ENCODE peak calls at places on chromosomes 7 and 10, in ten cellular contexts. D, Q, L, S, K, Y, I, P, W and A are unnamed samples. For H3K4me1 and H3K36me3, the result is how much of the 10 kb centered on the place peaks cover.

GRCh38 chr7:117673839-117674238 is 194.0 kb downstream of the CFTR start:
- DNase-seq in W (no peak), I (no peak), D (peak), K (peak), L (no peak), Q (no peak), S (no peak), P (no peak), Y (no peak), A (no peak)

GRCh38 chr10:12419279-12419847 is 70.0 kb downstream of the CAMK1D start:
- DNase-seq in Q (no peak), W (no peak), S (no peak), D (peak), L (peak), K (no peak), P (peak), I (no peak), Y (no peak), A (no peak)

GRCh38 chr7:17095001-17095574 is 203.4 kb upstream of the AHR start:
- DNase-seq in Y (no peak), I (no peak), K (no peak), L (no peak), S (no peak), W (no peak), D (no peak), Q (no peak), P (no peak), A (no peak)

GRCh38 chr7:157962458-157963306 is 624.9 kb downstream of the PTPRN2 start:
- DNase-seq in I (no peak), Q (no peak), Y (no peak), D (no peak), W (no peak), S (no peak), L (no peak), K (no peak), P (no peak), A (no peak)

GRCh38 chr7:113331155-113331898 is 213.0 kb upstream of the SMIM30 start:
- DNase-seq in W (no peak), Q (peak), S (peak), D (peak), L (no peak), P (peak), K (no peak), Y (peak), I (peak), A (no peak)

GRCh38 chr10:86376852-86377796 is 10.5 kb upstream of the GRID1 start:
- DNase-seq in Q (peak), P (peak), D (peak), L (peak), Y (peak), W (peak), S (peak), I (peak), K (peak), A (peak)

GRCh38 chr10:52566471-52567246 is 205.9 kb downstream of the MBL2 start:
- DNase-seq in Q (peak), I (peak), P (no peak), Y (no peak), S (no peak), L (no peak), W (no peak), K (peak), D (peak), A (no peak)

GRCh38 chr7:30612658-30613265 is 18.1 kb downstream of the GARS1 start:
- DNase-seq in Y (no peak), P (no peak), W (no peak), L (no peak), S (no peak), Q (no peak), I (no peak), D (no peak), K (no peak), A (no peak)

GRCh38 chr7:154914580-154915380 is 88.1 kb downstream of the PAXIP1 start:
- DNase-seq in Y (no peak), P (no peak), W (no peak), K (no peak), I (peak), Q (peak), S (no peak), L (no peak), D (no peak), A (no peak)

GRCh38 chr7:37212051-37212450 is 236.6 kb downstream of the ELMO1 start:
- DNase-seq in Y (no peak), K (no peak), S (no peak), D (no peak), W (no peak), I (no peak), Q (no peak), P (no peak), L (no peak), A (no peak)

GRCh38 chr10:24617771-24618396 is 105.8 kb downstream of the ARHGAP21 start:
- DNase-seq in D (peak), W (no peak), K (peak), P (peak), Y (peak), Q (peak), I (peak), L (peak), S (peak), A (peak)

GRCh38 chr10:124693801-124694416 is 50.3 kb downstream of the FAM53B start:
- DNase-seq in Q (no peak), P (peak), D (no peak), S (no peak), K (no peak), L (no peak), Y (peak), I (no peak), W (no peak), A (no peak)

GRCh38 chr10:43957267-43958070 is 308.8 kb upstream of the ZNF32 start:
- DNase-seq in Q (no peak), Y (no peak), S (no peak), P (no peak), I (no peak), L (no peak), K (no peak), W (no peak), D (no peak), A (no peak)

GRCh38 chr10:17428616-17429097 is 25.7 kb downstream of the ST8SIA6 start:
- DNase-seq in S (no peak), L (peak), D (no peak), Y (no peak), Q (peak), W (no peak), I (no peak), K (no peak), P (peak), A (no peak)

GRCh38 chr7:77482015-77482414 is 55.1 kb upstream of the PTPN12 start:
- DNase-seq in W (no peak), Y (peak), S (no peak), K (no peak), P (no peak), L (no peak), I (no peak), D (peak), Q (no peak), A (no peak)

GRCh38 chr10:99880071-99880835 is 97.8 kb downstream of the ABCC2 start:
- DNase-seq in W (no peak), Y (no peak), D (no peak), S (peak), Q (no peak), I (no peak), P (peak), K (no peak), L (no peak), A (peak)

GRCh38 chr10:69361303-69361614 is 55.5 kb downstream of the TACR2 start:
- DNase-seq in L (no peak), Q (no peak), Y (peak), I (no peak), D (no peak), S (no peak), P (no peak), W (no peak), K (no peak), A (no peak)

GRCh38 chr10:89645742-89646172 is 715 bp upstream of the PANK1 start:
- DNase-seq in Q (peak), D (peak), P (peak), I (no peak), W (no peak), Y (no peak), K (no peak), S (no peak), L (no peak), A (peak)

GRCh38 chr10:99395750-99396445 is 34.5 kb downstream of the GOT1 start:
- DNase-seq in Q (no peak), D (peak), Y (no peak), W (no peak), I (peak), S (no peak), L (no peak), P (no peak), K (no peak), A (peak)

GRCh38 chr7:122006687-122007086 is 133.7 kb downstream of the PTPRZ1 start:
- DNase-seq in I (peak), D (no peak), W (no peak), L (no peak), S (no peak), K (no peak), Y (no peak), P (no peak), Q (peak), A (no peak)

GRCh38 chr7:92691578-92691977 is 101.4 kb upstream of the FAM133B start:
- DNase-seq in W (no peak), D (peak), L (no peak), K (peak), S (no peak), P (no peak), Q (peak), Y (no peak), I (peak), A (no peak)

GRCh38 chr10:7659560-7659959 is 7.2 kb downstream of the ITIH5 start:
- DNase-seq in P (no peak), L (no peak), K (no peak), Y (no peak), W (no peak), I (no peak), Q (no peak), S (no peak), D (peak), A (no peak)

GRCh38 chr10:59757966-59758365 is 4.7 kb upstream of the MRLN start:
- DNase-seq in W (no peak), L (no peak), Q (no peak), D (no peak), P (no peak), Y (no peak), S (no peak), K (no peak), I (no peak), A (no peak)

GRCh38 chr7:112161253-112162160 is 44.7 kb downstream of the DOCK4 start:
- DNase-seq in D (no peak), K (no peak), P (no peak), S (no peak), Y (no peak), Q (peak), W (no peak), L (no peak), I (no peak), A (no peak)

GRCh38 chr10:110225441-110225755 is 18.0 kb downstream of the MXI1 start:
- DNase-seq in K (no peak), D (no peak), Y (no peak), L (no peak), W (no peak), Q (no peak), S (no peak), P (no peak), I (no peak), A (no peak)

GRCh38 chr7:23469150-23469960 is 936 bp downstream of the IGF2BP3 start:
- DNase-seq in Y (no peak), K (peak), I (peak), L (no peak), Q (no peak), P (no peak), S (no peak), D (peak), W (no peak), A (no peak)

GRCh38 chr10:88715517-88715916 is 9.5 kb downstream of the LIPK start:
- DNase-seq in D (no peak), W (no peak), Y (no peak), K (no peak), S (no peak), L (no peak), I (no peak), P (no peak), Q (no peak), A (no peak)

GRCh38 chr10:49512121-49512809 is 26.7 kb downstream of the ERCC6 start:
- DNase-seq in S (no peak), P (no peak), Q (peak), W (no peak), I (peak), D (peak), K (peak), L (no peak), Y (no peak), A (peak)

GRCh38 chr7:129773328-129773731 is 161.8 kb downstream of the NRF1 start:
- DNase-seq in K (no peak), Y (no peak), D (no peak), P (no peak), Q (no peak), L (no peak), S (no peak), W (no peak), I (no peak), A (no peak)

GRCh38 chr7:82528577-82529305 is 85.2 kb upstream of the CACNA2D1 start:
- DNase-seq in Y (no peak), I (no peak), S (no peak), Q (no peak), L (no peak), W (no peak), P (no peak), D (no peak), K (no peak), A (no peak)

GRCh38 chr10:92800122-92800521 is 48.2 kb upstream of the EXOC6 start:
- DNase-seq in Y (no peak), Q (no peak), K (no peak), S (no peak), P (no peak), I (no peak), L (no peak), D (no peak), W (no peak), A (no peak)

GRCh38 chr7:96612034-96612433 is 97.6 kb downstream of the SEM1 start:
- DNase-seq in Q (no peak), Y (no peak), I (no peak), D (no peak), K (no peak), P (no peak), L (no peak), S (no peak), W (no peak), A (no peak)

GRCh38 chr7:44882899-44883298 is 2.4 kb downstream of the PURB start:
- DNase-seq in Y (no peak), S (no peak), D (no peak), I (no peak), W (no peak), Q (no peak), P (no peak), L (no peak), K (no peak), A (no peak)

GRCh38 chr7:127587663-127588018 is 570 bp upstream of the ARF5 start:
- DNase-seq in L (no peak), D (no peak), S (peak), Q (peak), K (no peak), Y (peak), W (no peak), P (no peak), I (no peak), A (peak)

GRCh38 chr7:96636979-96637378 is 72.7 kb downstream of the SEM1 start:
- DNase-seq in S (no peak), W (no peak), P (no peak), L (no peak), Q (no peak), I (no peak), Y (no peak), K (no peak), D (no peak), A (no peak)

GRCh38 chr10:126963354-126963753 is 58.1 kb downstream of the DOCK1 start:
- DNase-seq in K (no peak), I (no peak), L (no peak), P (no peak), D (no peak), W (no peak), Y (no peak), Q (no peak), S (no peak), A (no peak)

GRCh38 chr7:101829856-101830255 is 12.4 kb downstream of the CUX1 start:
- DNase-seq in S (no peak), L (no peak), I (no peak), Y (no peak), P (no peak), D (no peak), Q (no peak), K (no peak), W (no peak), A (no peak)

GRCh38 chr10:58785354-58785753 is 272.7 kb downstream of the BICC1 start:
- DNase-seq in K (no peak), I (no peak), D (no peak), S (no peak), P (no peak), L (no peak), Q (no peak), Y (no peak), W (no peak), A (no peak)

GRCh38 chr10:4770766-4771553 is 55.0 kb upstream of the AKR1E2 start:
- DNase-seq in L (no peak), D (peak), S (no peak), K (no peak), I (peak), Y (no peak), Q (peak), W (no peak), P (no peak), A (no peak)

GRCh38 chr10:77236700-77237099 is 400.9 kb downstream of the KCNMA1 start:
- DNase-seq in K (no peak), I (no peak), Q (no peak), S (no peak), L (no peak), D (no peak), Y (no peak), P (no peak), W (no peak), A (no peak)

GRCh38 chr10:77233466-77233865 is 404.1 kb downstream of the KCNMA1 start:
- DNase-seq in Q (no peak), S (no peak), Y (no peak), P (no peak), L (no peak), D (no peak), I (peak), W (no peak), K (no peak), A (no peak)

GRCh38 chr10:77236029-77236428 is 401.6 kb downstream of the KCNMA1 start:
- DNase-seq in I (no peak), K (no peak), Y (no peak), L (no peak), W (no peak), D (no peak), Q (no peak), P (no peak), S (no peak), A (no peak)

GRCh38 chr10:77237120-77237519 is 400.5 kb downstream of the KCNMA1 start:
- DNase-seq in K (no peak), S (no peak), D (no peak), L (no peak), Y (no peak), P (no peak), I (no peak), W (no peak), Q (no peak), A (no peak)

GRCh38 chr10:77234599-77234998 is 403.0 kb downstream of the KCNMA1 start:
- DNase-seq in S (no peak), Y (no peak), Q (no peak), I (no peak), P (no peak), L (no peak), K (no peak), W (no peak), D (no peak), A (no peak)
- H3K4me1 ChIP-seq in S (under half), Y (under half), Q (under half), I (under half), P (under half), L (under half), K (under half), W (under half), D (under half), A (under half)

DNA sequence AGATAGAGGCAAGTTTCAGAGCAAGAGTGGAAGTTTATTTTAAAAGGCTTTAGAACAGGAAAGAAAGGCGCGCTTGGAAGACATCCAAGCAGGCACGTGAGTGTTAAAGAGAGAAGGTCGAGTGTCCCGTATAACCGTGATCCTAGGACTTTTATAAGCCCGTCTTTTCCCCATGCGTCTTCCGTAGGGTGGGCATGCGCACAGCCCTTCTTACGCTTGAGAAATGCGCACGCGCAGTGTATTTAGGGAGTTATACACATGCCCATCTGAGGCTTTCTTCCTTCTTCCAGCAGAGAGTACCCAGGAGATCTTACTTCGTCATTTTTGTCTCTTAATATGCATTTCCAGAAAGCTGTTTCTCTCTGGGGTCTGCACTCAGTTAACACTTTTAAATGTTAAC is 52.4 kb downstream of the CALD1 start:
- DNase-seq in K (no peak), P (peak), L (no peak), Y (no peak), D (no peak), I (no peak), Q (no peak), S (no peak), W (peak), A (peak)
- H3K4me3 ChIP-seq in K (no peak), P (peak), L (no peak), Y (no peak), D (no peak), I (no peak), Q (no peak), S (no peak), W (no peak), A (peak)

GRCh38 chr7:48301201-48301600 is 129.9 kb downstream of the ABCA13 start:
- DNase-seq in Y (no peak), L (no peak), I (no peak), Q (no peak), P (no peak), W (no peak), K (no peak), D (no peak), S (no peak), A (no peak)
- H3K36me3 ChIP-seq in Y (under half), L (under half), I (under half), Q (under half), P (under half), W (under half), K (under half), D (under half), S (under half), A (under half)

DNA sequence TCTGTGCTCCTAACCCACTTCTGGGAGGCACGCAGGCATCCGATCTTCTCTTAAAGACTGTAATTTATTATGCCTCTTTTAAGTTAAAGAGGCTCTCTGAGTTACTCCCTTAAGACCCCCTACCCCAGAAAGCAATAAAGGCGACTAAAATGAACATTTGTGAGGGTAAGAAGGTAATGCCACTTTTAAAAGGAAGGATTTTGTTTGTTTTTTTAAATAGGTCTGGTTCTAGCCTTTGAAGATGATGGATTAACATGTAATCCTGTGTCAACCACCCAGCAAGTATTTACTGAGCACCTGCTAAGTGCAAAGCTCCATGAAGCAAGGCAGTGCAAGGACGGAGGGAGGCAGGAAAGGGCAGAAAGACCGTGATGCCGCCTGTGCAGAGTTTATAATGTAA is 26.1 kb downstream of the SH3PXD2A start:
- DNase-seq in S (no peak), I (no peak), K (peak), D (no peak), Q (no peak), P (no peak), L (no peak), W (no peak), Y (no peak), A (no peak)
- H3K4me1 ChIP-seq in S (under half), I (under half), K (under half), D (under half), Q (under half), P (under half), L (under half), W (under half), Y (under half), A (under half)

GRCh38 chr7:152735443-152736004 is 24.0 kb upstream of the ACTR3B start:
- DNase-seq in W (peak), Y (no peak), K (no peak), P (no peak), S (no peak), L (no peak), D (peak), I (no peak), Q (no peak), A (no peak)
- H3K4me3 ChIP-seq in W (no peak), Y (no peak), K (no peak), P (no peak), S (no peak), L (no peak), D (no peak), I (no peak), Q (no peak), A (no peak)

DNA sequence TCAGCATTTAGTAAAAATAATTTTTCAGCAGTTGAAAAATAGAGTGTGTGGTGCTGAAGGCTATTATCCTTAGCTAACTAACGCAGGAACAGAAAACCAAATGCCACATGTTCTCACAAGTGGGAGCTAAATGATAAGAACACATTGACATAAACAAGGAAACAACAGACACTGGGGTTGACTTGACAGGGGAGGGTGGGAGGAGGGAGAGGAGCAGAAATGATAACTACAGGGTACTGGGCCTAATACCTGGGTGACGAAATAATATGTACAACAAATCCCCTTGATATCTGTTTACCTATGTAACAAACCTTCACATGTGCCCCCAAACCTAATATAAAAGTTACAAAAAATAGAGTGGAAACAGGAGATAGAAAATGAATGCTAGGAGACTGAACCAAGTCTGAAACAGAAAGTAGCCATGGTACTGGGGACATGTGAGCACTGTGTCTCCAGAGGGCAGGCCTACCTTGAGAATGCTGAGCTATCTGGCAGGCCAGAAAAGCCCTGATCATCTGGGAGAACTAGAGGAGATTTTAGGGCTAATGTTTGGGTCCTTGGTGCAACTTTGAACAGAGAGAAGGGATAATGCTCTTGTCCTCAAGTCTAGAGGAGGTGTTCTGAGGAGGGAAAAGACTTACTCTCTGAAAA is 4.7 kb upstream of the EFCAB10 start:
- DNase-seq in Y (no peak), I (no peak), S (no peak), P (no peak), Q (no peak), K (no peak), L (no peak), D (no peak), W (no peak), A (no peak)
- H3K36me3 ChIP-seq in Y (under half), I (under half), S (under half), P (under half), Q (under half), K (under half), L (under half), D (under half), W (under half), A (under half)